ENCODE peak calls at places on chromosomes 6 and 20, in nine cellular contexts. Y is fibroblast of pulmonary artery; R is HFFc6; S is CD4-positive, alpha-beta T cell; E is brain microvascular endothelial cell; F is A673; C is mucosa of descending colon; L is lower lobe of right lung; G is BJ. M is an unnamed sample.

GRCh38 chr6:169829786-169830185 is 78.4 kb downstream of the ERMARD start:
- DNase-seq in S (no peak), C (no peak), F (no peak), R (no peak), E (no peak), Y (no peak), G (no peak), L (no peak), M (no peak)

GRCh38 chr20:11970243-11970836 is 52.6 kb downstream of the BTBD3 start:
- DNase-seq in E (no peak), L (no peak), S (no peak), G (no peak), F (no peak), R (no peak), C (no peak), Y (no peak), M (no peak)

GRCh38 chr20:14764511-14765369 is 427.3 kb upstream of the FLRT3 start:
- DNase-seq in Y (no peak), C (no peak), E (no peak), R (no peak), F (no peak), G (no peak), S (no peak), L (peak; percentile 56), M (peak; percentile 1)

GRCh38 chr6:166828397-166829002 is 127.8 kb downstream of the RNASET2 start:
- DNase-seq in G (no peak), R (no peak), E (no peak), Y (no peak), C (no peak), S (no peak), L (no peak), F (no peak), M (no peak)

GRCh38 chr6:137878810-137879285 is 11.8 kb downstream of the TNFAIP3 start:
- DNase-seq in L (peak; percentile 49), S (no peak), R (no peak), C (peak; percentile 57), G (no peak), F (no peak), E (no peak), Y (no peak), M (no peak)

GRCh38 chr20:57795347-57795697 is 85.5 kb upstream of the PMEPA1 start:
- DNase-seq in G (no peak), S (no peak), L (no peak), C (no peak), F (no peak), Y (peak; percentile 3), E (peak; percentile 13), R (peak; percentile 29), M (peak; percentile 13)

GRCh38 chr6:22926613-22927348 is 357.4 kb downstream of the HDGFL1 start:
- DNase-seq in C (no peak), R (no peak), L (no peak), F (no peak), Y (peak; percentile 58), E (no peak), S (no peak), G (no peak), M (no peak)

GRCh38 chr6:55918639-55919038 is 43.2 kb upstream of the BMP5 start:
- DNase-seq in C (no peak), S (no peak), E (peak; percentile 4), G (peak; percentile 78), R (peak; percentile 63), F (peak; percentile 50), L (no peak), Y (peak; percentile 57), M (peak; percentile 47)

GRCh38 chr20:19757973-19758887 is at the start of gene RIN2:
- DNase-seq in C (peak; percentile 95), E (peak; percentile 79), G (peak; percentile 71), Y (peak; percentile 96), S (no peak), F (peak; percentile 97), R (peak; percentile 74), L (peak; percentile 95), M (peak; percentile 82)

GRCh38 chr6:85620308-85620707 is 22.4 kb downstream of the SYNCRIP start:
- DNase-seq in S (no peak), C (no peak), L (no peak), F (no peak), Y (peak; percentile 10), R (no peak), E (peak; percentile 20), G (no peak), M (no peak)

GRCh38 chr6:18034798-18035202 is 47.4 kb upstream of the KIF13A start:
- DNase-seq in L (no peak), R (no peak), E (peak; percentile 25), F (peak; percentile 28), G (no peak), S (no peak), Y (peak; percentile 34), C (no peak), M (no peak)

GRCh38 chr6:34688956-34689355 is 7.6 kb downstream of the ILRUN start:
- DNase-seq in F (no peak), S (no peak), G (no peak), L (no peak), R (no peak), E (no peak), C (no peak), Y (no peak), M (no peak)

GRCh38 chr6:87180105-87180504 is 24.7 kb downstream of the ZNF292 start:
- DNase-seq in E (no peak), G (no peak), L (no peak), S (no peak), C (no peak), R (no peak), F (no peak), Y (no peak), M (no peak)

GRCh38 chr20:9185511-9185910 is 116.6 kb downstream of the PLCB4 start:
- DNase-seq in F (no peak), G (no peak), E (peak; percentile 62), Y (peak; percentile 6), C (no peak), L (no peak), S (no peak), R (peak; percentile 68), M (no peak)

GRCh38 chr20:54345301-54345724 is 130.1 kb upstream of the DOK5 start:
- DNase-seq in Y (peak; percentile 75), S (no peak), R (peak; percentile 87), G (peak; percentile 64), F (peak; percentile 77), L (no peak), C (no peak), E (peak; percentile 45), M (peak; percentile 67)

GRCh38 chr6:136113736-136114173 is 136.4 kb downstream of the MTFR2 start:
- DNase-seq in G (peak; percentile 44), E (peak; percentile 93), S (no peak), C (no peak), Y (peak; percentile 96), L (peak; percentile 49), F (peak; percentile 88), R (peak; percentile 85), M (peak; percentile 34)

GRCh38 chr6:2158596-2159271 is 86.7 kb downstream of the GMDS start:
- DNase-seq in F (peak; percentile 50), G (no peak), S (no peak), C (no peak), L (no peak), Y (peak; percentile 48), R (no peak), E (no peak), M (no peak)

GRCh38 chr20:3710027-3710426 is 2.4 kb downstream of the SIGLEC1 start:
- DNase-seq in F (no peak), R (no peak), S (no peak), Y (no peak), L (peak; percentile 47), E (no peak), G (no peak), C (no peak), M (no peak)

GRCh38 chr20:13009682-13010406 is 1.1 kb downstream of the SPTLC3 start:
- DNase-seq in C (no peak), G (peak; percentile 34), R (peak; percentile 1), E (peak; percentile 90), F (peak; percentile 36), L (no peak), Y (peak; percentile 98), S (no peak), M (peak; percentile 86)

GRCh38 chr6:31122803-31123706 is 2.8 kb upstream of the CDSN start:
- DNase-seq in G (no peak), C (peak; percentile 74), S (no peak), L (peak; percentile 63), Y (peak; percentile 97), E (peak; percentile 90), F (no peak), R (peak; percentile 55), M (peak; percentile 90)

GRCh38 chr6:53986165-53986720 is 125.0 kb upstream of the MLIP start:
- DNase-seq in G (peak; percentile 24), E (peak; percentile 76), S (no peak), L (no peak), R (peak; percentile 57), F (peak; percentile 84), Y (peak; percentile 82), C (no peak), M (peak; percentile 72)

GRCh38 chr20:64080013-64080812 is at the start of gene OPRL1:
- DNase-seq in S (no peak), C (no peak), F (peak; percentile 52), E (no peak), G (no peak), L (no peak), R (no peak), Y (peak; percentile 17), M (no peak)

GRCh38 chr6:37258405-37258704 is 411 bp upstream of the TMEM217 start:
- DNase-seq in S (no peak), G (no peak), C (no peak), F (no peak), E (no peak), R (no peak), L (no peak), Y (no peak), M (no peak)
- TF ChIP-seq CTCF in S (no peak), G (no peak), C (no peak), F (no peak), E (peak; percentile 2), R (no peak), L (no peak), Y (no peak), M (no peak)

DNA sequence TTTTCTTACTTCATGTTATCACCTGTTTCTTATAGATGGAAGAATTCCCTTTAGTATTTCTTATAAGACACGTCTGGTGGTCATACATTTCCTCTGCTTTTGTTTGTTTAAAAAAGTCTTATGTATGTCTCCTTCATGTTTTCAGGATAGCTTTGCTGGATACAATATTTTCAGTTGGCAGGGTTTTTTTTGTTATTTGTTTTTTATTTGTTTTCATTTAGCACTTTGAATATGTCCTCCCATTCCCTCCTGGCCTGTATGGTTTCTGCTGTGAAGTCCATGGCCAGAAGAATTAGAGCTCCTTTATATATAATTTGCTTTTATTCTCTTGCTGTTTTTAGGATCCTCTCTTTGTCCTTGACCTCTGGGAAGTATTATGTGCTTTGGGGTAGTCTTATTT is 82.7 kb upstream of the RAB32 start:
- DNase-seq in C (no peak), E (no peak), S (no peak), R (no peak), L (no peak), F (no peak), G (no peak), Y (no peak), M (no peak)
- TF ChIP-seq CTCF in C (no peak), E (no peak), S (no peak), R (no peak), L (no peak), F (no peak), G (no peak), Y (no peak), M (no peak)

GRCh38 chr6:12075067-12075563 is 63.0 kb downstream of the HIVEP1 start:
- DNase-seq in Y (peak; percentile 39), G (no peak), S (no peak), R (no peak), E (no peak), L (no peak), F (no peak), C (no peak), M (peak; percentile 20)
- TF ChIP-seq CTCF in Y (peak; percentile 51), G (peak; percentile 42), S (peak; percentile 60), R (peak; percentile 75), E (peak; percentile 50), L (peak; percentile 36), F (peak; percentile 34), C (no peak), M (peak; percentile 30)

GRCh38 chr6:165689699-165690098 is 26.7 kb upstream of the PDE10A start:
- DNase-seq in R (no peak), C (no peak), E (peak; percentile 79), F (no peak), L (no peak), Y (peak; percentile 50), S (no peak), G (no peak), M (peak; percentile 11)
- TF ChIP-seq CTCF in R (no peak), C (no peak), E (peak; percentile 34), F (no peak), L (no peak), Y (peak; percentile 34), S (no peak), G (no peak), M (no peak)